ENCODE peak calls at places on chromosome 20, in five cellular contexts. C, Y, M, W and L are unnamed samples. For H3K4me1 and H3K27me3, the result is how much of the 10 kb centered on the place peaks cover.

GRCh38 chr20:10667077-10667401 is 6.8 kb downstream of the JAG1 start:
- ATAC-seq in Y (no peak), M (no peak), W (no peak), C (no peak), L (peak)

GRCh38 chr20:50339196-50339901 is 148.7 kb downstream of the CEBPB start:
- ATAC-seq in C (no peak), Y (no peak), W (no peak), M (peak), L (no peak)

GRCh38 chr20:49794336-49795124 is 18.1 kb upstream of the SLC9A8 start:
- ATAC-seq in W (no peak), M (peak), C (no peak), Y (no peak), L (no peak)

GRCh38 chr20:49287555-49288249 is 9.8 kb upstream of the ZNFX1 start:
- ATAC-seq in M (peak), C (no peak), Y (no peak), W (no peak), L (no peak)

GRCh38 chr20:21182832-21183563 is 57.1 kb downstream of the KIZ start:
- ATAC-seq in M (no peak), Y (no peak), C (peak), W (no peak), L (no peak)

GRCh38 chr20:8740265-8740664 is 328.6 kb upstream of the PLCB4 start:
- ATAC-seq in C (no peak), W (no peak), Y (no peak), M (peak), L (no peak)

GRCh38 chr20:38874460-38875169 is 51.6 kb upstream of the FAM83D start:
- ATAC-seq in W (no peak), Y (no peak), M (peak), C (peak), L (no peak)

GRCh38 chr20:21133917-21134622 is 8.2 kb downstream of the KIZ start:
- ATAC-seq in C (no peak), W (no peak), Y (no peak), M (no peak), L (no peak)

GRCh38 chr20:52631469-52631868 is 340.7 kb upstream of the TSHZ2 start:
- ATAC-seq in Y (no peak), W (no peak), M (peak), C (no peak), L (no peak)

GRCh38 chr20:40519928-40520327 is 169.1 kb downstream of the MAFB start:
- ATAC-seq in Y (no peak), C (no peak), M (no peak), W (no peak), L (no peak)

GRCh38 chr20:8671366-8671943 is 397.4 kb upstream of the PLCB4 start:
- ATAC-seq in C (no peak), M (no peak), W (no peak), Y (no peak), L (no peak)

GRCh38 chr20:1430004-1430451 is 36.6 kb downstream of the NSFL1C start:
- ATAC-seq in C (no peak), W (no peak), Y (no peak), M (no peak), L (no peak)

GRCh38 chr20:34703573-34704176 is 469 bp upstream of the TP53INP2 start:
- ATAC-seq in M (peak), W (peak), C (peak), Y (no peak), L (peak)

GRCh38 chr20:35058184-35058583 is 34.4 kb downstream of the TRPC4AP start:
- ATAC-seq in W (no peak), C (no peak), M (no peak), Y (no peak), L (no peak)

GRCh38 chr20:44120676-44121425 is 66.1 kb downstream of the JPH2 start:
- ATAC-seq in Y (no peak), W (no peak), M (no peak), C (no peak), L (no peak)

GRCh38 chr20:38157635-38158495 is 7.2 kb downstream of the TGM2 start:
- ATAC-seq in W (no peak), Y (no peak), M (no peak), C (no peak), L (peak)

GRCh38 chr20:48197034-48197433 is 411.8 kb upstream of the SULF2 start:
- ATAC-seq in Y (no peak), W (no peak), C (no peak), M (no peak), L (no peak)

GRCh38 chr20:58636983-58637421 is 14.1 kb upstream of the STX16 start:
- ATAC-seq in C (no peak), W (peak), M (no peak), Y (peak), L (no peak)

GRCh38 chr20:36236786-36237121 is 476 bp downstream of the AAR2 start:
- ATAC-seq in Y (no peak), M (peak), W (peak), C (peak), L (no peak)

GRCh38 chr20:52004720-52005119 is 186.9 kb downstream of the ZFP64 start:
- ATAC-seq in W (no peak), Y (no peak), C (no peak), M (no peak), L (peak)

GRCh38 chr20:60123652-60124051 is 165.4 kb downstream of the CDH26 start:
- ATAC-seq in C (no peak), M (no peak), W (no peak), Y (no peak), L (no peak)

GRCh38 chr20:33481431-33481941 is 8.4 kb upstream of the CBFA2T2 start:
- ATAC-seq in C (no peak), Y (no peak), W (no peak), M (no peak), L (no peak)

GRCh38 chr20:59425572-59425971 is 125.2 kb downstream of the EDN3 start:
- ATAC-seq in C (no peak), W (no peak), Y (no peak), M (no peak), L (no peak)

GRCh38 chr20:24778585-24779031 is 170.5 kb upstream of the CST7 start:
- ATAC-seq in Y (no peak), W (no peak), C (no peak), M (no peak), L (no peak)

GRCh38 chr20:49100934-49101333 is 54.8 kb downstream of the CSE1L start:
- ATAC-seq in M (peak), Y (no peak), C (no peak), W (no peak), L (no peak)

GRCh38 chr20:667351-668034 is 8.1 kb downstream of the SCRT2 start:
- ATAC-seq in W (peak), M (peak), C (no peak), Y (peak), L (no peak)

GRCh38 chr20:10673176-10673830 is 496 bp downstream of the JAG1 start:
- ATAC-seq in M (peak), C (no peak), Y (peak), W (no peak), L (no peak)

GRCh38 chr20:53768329-53768728 is 174.7 kb upstream of the ZNF217 start:
- ATAC-seq in C (no peak), Y (peak), W (no peak), M (peak), L (no peak)

GRCh38 chr20:15594296-15594695 is 979.0 kb downstream of the KIF16B start:
- ATAC-seq in W (no peak), C (no peak), Y (no peak), M (no peak), L (no peak)

GRCh38 chr20:44597930-44598329 is 15.6 kb downstream of the PKIG start:
- ATAC-seq in W (no peak), M (peak), C (no peak), Y (peak), L (no peak)

GRCh38 chr20:10761232-10761631 is 87.4 kb upstream of the JAG1 start:
- ATAC-seq in C (no peak), Y (no peak), M (no peak), W (no peak), L (no peak)

GRCh38 chr20:34560141-34560523 is 1.6 kb downstream of the MAP1LC3A start:
- ATAC-seq in W (no peak), M (no peak), C (no peak), Y (no peak), L (no peak)

GRCh38 chr20:20664795-20665194 is 47.6 kb downstream of the RALGAPA2 start:
- ATAC-seq in Y (peak), W (peak), M (peak), C (peak), L (no peak)

GRCh38 chr20:49784291-49784690 is 28.3 kb upstream of the SLC9A8 start:
- ATAC-seq in M (no peak), Y (no peak), W (no peak), C (no peak), L (no peak)

GRCh38 chr20:14957416-14957815 is 620.0 kb upstream of the FLRT3 start:
- ATAC-seq in Y (peak), C (no peak), W (no peak), M (no peak), L (no peak)

GRCh38 chr20:7155282-7155681 is 387.8 kb downstream of the BMP2 start:
- ATAC-seq in Y (no peak), C (no peak), M (no peak), W (no peak), L (no peak)

GRCh38 chr20:20568604-20569205 is 143.7 kb downstream of the RALGAPA2 start:
- ATAC-seq in M (peak), W (no peak), Y (no peak), C (no peak), L (no peak)

GRCh38 chr20:57481281-57481711 is 43.6 kb downstream of the CTCFL start:
- ATAC-seq in W (no peak), Y (peak), M (peak), C (no peak), L (no peak)

GRCh38 chr20:44336725-44337380 is at the start of gene R3HDML:
- ATAC-seq in M (no peak), W (no peak), C (no peak), Y (no peak), L (no peak)

GRCh38 chr20:19995220-19995863 is 21.8 kb upstream of the NAA20 start:
- ATAC-seq in C (no peak), W (peak), Y (peak), M (peak), L (peak)

DNA sequence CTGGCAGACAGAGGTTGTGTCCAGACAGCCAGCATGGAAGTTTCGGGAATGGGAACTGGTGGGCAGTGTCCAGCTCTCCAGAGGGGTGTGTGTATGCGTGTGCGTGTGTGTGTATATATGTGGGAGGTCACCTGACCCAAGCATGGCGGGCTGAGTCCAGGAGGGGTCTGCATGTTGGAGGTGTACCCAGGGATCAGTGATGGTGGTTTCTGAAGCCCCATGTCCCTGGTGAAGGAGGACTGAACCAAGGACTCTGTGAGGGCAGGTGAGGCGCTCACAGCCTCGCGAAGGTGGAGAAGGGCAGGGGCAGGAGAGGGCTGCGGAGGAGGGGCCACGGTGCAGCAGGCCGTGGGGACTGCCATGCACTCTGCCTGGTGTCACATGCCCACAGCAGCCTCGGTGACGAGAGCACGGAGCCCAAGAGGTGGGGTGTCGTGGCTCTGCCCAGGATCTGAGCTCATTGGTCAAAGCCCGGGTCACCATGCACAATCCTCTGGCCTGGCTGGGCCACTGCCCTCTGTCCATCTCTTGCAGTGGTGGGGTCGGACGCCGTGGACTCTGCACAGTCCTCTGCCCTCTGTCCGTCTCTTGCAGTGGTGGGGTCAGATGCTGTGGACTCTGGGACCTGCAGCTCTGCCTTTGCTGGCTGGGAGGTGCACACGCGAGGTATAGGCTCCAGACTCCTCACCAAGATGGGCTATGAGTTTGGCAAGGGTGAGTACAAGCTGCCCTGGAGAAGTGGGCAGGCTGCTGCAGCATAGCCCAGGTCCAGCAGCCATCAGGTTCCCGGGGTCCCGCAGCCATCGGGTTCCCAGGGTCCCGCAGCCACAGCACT is 2.1 kb upstream of the LIME1 start:
- ATAC-seq in M (no peak), W (no peak), Y (no peak), C (no peak), L (no peak)
- TF ChIP-seq POLR2AphosphoS5 in M (no peak), W (no peak), Y (no peak), C (no peak), L (no peak)

GRCh38 chr20:61557603-61558002 is 305.5 kb downstream of the CDH4 start:
- ATAC-seq in M (no peak), Y (no peak), W (no peak), C (no peak), L (no peak)

GRCh38 chr20:61560361-61560853 is 308.3 kb downstream of the CDH4 start:
- ATAC-seq in Y (peak), M (no peak), C (no peak), W (no peak), L (no peak)

GRCh38 chr20:61561111-61561830 is 309.2 kb downstream of the CDH4 start:
- ATAC-seq in C (no peak), W (no peak), M (no peak), Y (no peak), L (no peak)

GRCh38 chr20:61558726-61559125 is 306.7 kb downstream of the CDH4 start:
- ATAC-seq in W (no peak), M (no peak), C (no peak), Y (no peak), L (no peak)

DNA sequence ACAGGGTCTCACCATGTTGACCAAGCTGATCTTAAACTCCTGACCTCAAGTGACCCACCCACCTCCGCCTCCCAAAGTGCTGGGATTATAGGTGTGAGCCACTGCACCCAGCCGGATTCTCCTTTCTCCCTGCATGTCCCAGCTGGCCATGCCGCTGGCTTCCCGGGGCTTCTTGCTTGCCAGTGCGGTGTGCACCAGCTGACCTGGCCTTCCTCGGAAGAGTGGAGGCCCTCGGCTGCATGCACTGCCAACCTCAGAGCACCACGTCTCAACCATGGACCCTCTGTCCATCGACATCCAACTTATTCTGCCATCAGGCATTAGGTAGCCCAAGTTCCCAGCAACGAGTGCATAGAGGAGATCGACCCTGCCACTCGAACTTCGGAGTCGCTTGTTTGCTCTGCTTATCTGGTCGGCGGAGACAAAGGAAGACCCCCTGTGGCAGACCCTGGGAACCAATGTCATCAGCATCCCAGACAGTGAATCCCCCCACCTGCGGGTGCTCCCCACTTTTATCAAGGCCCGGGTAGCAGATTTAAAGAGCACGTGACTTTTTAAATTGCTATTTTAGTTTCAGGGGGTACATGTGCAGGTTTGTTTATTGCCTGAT is 307.8 kb downstream of the CDH4 start:
- ATAC-seq in C (no peak), W (no peak), Y (no peak), M (no peak), L (no peak)
- H3K4me1 ChIP-seq in C (under half), W (under half), Y (under half), M (under half), L (under half)

GRCh38 chr20:31758991-31759390 is 19.9 kb downstream of the TPX2 start:
- ATAC-seq in M (no peak), C (no peak), W (no peak), Y (no peak), L (no peak)

GRCh38 chr20:31757254-31757653 is 18.2 kb downstream of the TPX2 start:
- ATAC-seq in W (no peak), C (no peak), M (no peak), Y (no peak), L (no peak)

GRCh38 chr20:31760457-31761240 is 21.6 kb downstream of the TPX2 start:
- ATAC-seq in Y (no peak), C (peak), W (no peak), M (no peak), L (no peak)

GRCh38 chr20:31758521-31758920 is 19.4 kb downstream of the TPX2 start:
- ATAC-seq in M (no peak), Y (no peak), W (no peak), C (no peak), L (no peak)
- H3K27me3 ChIP-seq in M (under half), Y (under half), W (under half), C (under half), L (under half)

DNA sequence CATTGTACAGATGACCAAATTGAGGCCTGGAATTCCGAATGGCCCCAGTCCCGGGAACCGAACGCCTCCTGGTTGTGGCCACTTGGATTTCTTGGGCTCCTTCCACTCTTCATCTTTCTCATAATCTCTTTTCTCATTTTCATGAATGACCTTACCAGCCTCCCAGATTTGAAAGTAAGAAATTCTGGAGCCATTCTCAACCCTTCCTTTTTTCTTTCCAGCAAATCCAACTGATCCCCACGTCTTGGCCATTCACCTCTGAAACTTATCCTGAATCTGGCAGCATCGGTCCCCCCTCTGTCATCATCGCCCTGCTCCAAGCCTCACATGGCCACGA is 5.9 kb upstream of the SLC12A5 start:
- ATAC-seq in W (no peak), Y (no peak), C (no peak), M (no peak), L (no peak)
- TF ChIP-seq POLR2AphosphoS5 in W (no peak), Y (no peak), C (no peak), M (no peak), L (no peak)

GRCh38 chr20:64078934-64079272 is 415 bp downstream of the RGS19 start:
- ATAC-seq in Y (no peak), C (no peak), W (no peak), M (no peak), L (no peak)

GRCh38 chr20:64080813-64081619 is 1.1 kb downstream of the OPRL1 start:
- ATAC-seq in W (no peak), M (no peak), Y (no peak), C (peak), L (no peak)

GRCh38 chr20:64081620-64081964 is 1.7 kb downstream of the OPRL1 start:
- ATAC-seq in W (no peak), M (no peak), Y (no peak), C (no peak), L (no peak)

GRCh38 chr20:64079273-64080012 is at the start of gene RGS19:
- ATAC-seq in Y (peak), C (peak), W (peak), M (peak), L (peak)

DNA sequence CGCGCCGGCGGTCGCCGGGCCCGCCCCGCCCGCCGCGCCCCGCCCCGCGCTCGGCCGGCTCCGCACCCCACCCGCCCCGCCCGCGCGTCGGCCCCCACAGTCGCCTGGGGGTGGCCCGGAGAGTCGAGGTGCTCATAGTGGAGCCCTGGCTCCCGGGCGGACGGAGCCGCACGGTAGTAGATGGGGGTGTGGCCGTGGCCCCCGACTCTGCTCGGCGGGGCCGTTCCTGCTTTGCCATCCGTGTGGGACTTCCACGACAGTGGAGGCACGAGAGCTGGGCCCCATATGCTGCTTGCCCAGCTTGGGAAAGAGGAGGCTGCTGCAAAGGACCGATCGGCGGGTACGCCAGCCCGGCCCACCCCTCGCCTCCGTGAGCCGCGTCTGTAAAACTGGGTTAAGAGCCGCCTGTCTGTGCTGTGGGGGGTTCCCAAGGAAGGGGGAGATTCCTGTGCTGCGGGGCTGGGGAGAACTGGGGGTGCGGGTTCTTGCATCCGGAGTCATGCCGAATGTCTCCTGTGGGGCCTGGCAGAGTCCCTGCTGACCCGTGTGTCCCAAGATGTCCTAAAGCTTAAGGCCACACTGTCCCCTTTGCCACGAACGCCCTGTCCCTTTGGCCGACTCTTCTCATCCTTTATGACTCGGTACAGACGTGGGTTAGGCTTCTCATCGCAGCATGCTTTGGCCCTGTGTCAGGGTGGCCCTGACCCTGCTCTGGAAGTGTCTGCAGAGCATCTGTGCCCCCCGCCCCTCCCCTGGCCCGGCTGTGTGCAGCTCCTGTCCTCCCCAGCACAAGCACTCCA is at the start of gene OPRL1:
- ATAC-seq in W (no peak), C (peak), Y (peak), M (peak), L (peak)
- H3K4me1 ChIP-seq in W (under half), C (under half), Y (under half), M (under half), L (half or more)

DNA sequence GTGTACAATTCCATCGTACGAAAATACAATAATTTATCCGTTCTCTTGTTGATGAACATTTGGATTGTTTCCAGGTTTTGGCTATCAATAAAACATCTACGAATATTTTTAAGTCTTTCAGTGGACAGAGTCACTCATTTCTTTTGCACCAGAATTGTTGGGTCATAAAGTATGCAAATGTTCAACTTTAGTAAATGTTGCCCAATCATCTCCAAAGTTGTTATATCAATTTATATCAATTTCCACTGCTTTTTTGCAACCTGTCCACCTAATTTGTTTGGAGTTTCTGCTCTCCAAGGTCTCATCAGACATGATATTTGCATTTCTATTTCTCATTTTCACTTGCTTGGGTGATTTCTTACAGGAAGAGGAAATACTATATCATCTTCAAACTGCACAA is 10.5 kb downstream of the TMEM239 start:
- ATAC-seq in C (no peak), W (no peak), M (no peak), Y (no peak), L (no peak)
- H3K27me3 ChIP-seq in C (under half), W (under half), M (under half), Y (under half), L (under half)